ENCODE peak calls at places on chromosomes 13 and 19, in eight cellular contexts. R, C, W, Y, V, D, T and A are unnamed samples.

GRCh38 chr19:43546581-43546980 is 13.6 kb downstream of the ZNF575 start:
- DNase-seq in R (no peak), C (no peak), W (no peak), Y (no peak), V (no peak), D (no peak), T (no peak), A (no peak)

GRCh38 chr13:106569233-106570095 is 1.5 kb upstream of the ARGLU1 start:
- DNase-seq in R (no peak), C (no peak), W (no peak), Y (no peak), V (no peak), D (no peak), T (no peak), A (no peak)

GRCh38 chr13:113495494-113496251 is 5.2 kb upstream of the DCUN1D2 start:
- DNase-seq in R (no peak), C (no peak), W (no peak), Y (peak; percentile 55), V (no peak), D (no peak), T (no peak), A (no peak)

GRCh38 chr19:1251503-1252220 is 3.3 kb downstream of the MIDN start:
- DNase-seq in R (peak; percentile 52), C (peak; percentile 71), W (peak; percentile 84), Y (peak; percentile 38), V (peak; percentile 59), D (peak; percentile 42), T (no peak), A (no peak)

GRCh38 chr13:83452292-83452950 is 429.9 kb downstream of the SLITRK1 start:
- DNase-seq in R (no peak), C (no peak), W (no peak), Y (no peak), V (no peak), D (no peak), T (no peak), A (no peak)

GRCh38 chr19:38675611-38676010 is 28.2 kb downstream of the ACTN4 start:
- DNase-seq in R (no peak), C (peak; percentile 34), W (no peak), Y (no peak), V (no peak), D (no peak), T (no peak), A (no peak)

GRCh38 chr13:70756088-70756487 is 647.8 kb upstream of the KLHL1 start:
- DNase-seq in R (no peak), C (no peak), W (no peak), Y (no peak), V (no peak), D (no peak), T (no peak), A (no peak)

GRCh38 chr13:32838985-32839384 is 177.2 kb upstream of the KL start:
- DNase-seq in R (no peak), C (no peak), W (no peak), Y (no peak), V (no peak), D (peak; percentile 31), T (peak; percentile 27), A (no peak)

GRCh38 chr13:34555988-34556387 is 386.1 kb upstream of the NBEA start:
- DNase-seq in R (no peak), C (no peak), W (no peak), Y (peak; percentile 12), V (no peak), D (no peak), T (no peak), A (no peak)

GRCh38 chr13:50731400-50731799 is 112.1 kb downstream of the DLEU7 start:
- DNase-seq in R (no peak), C (no peak), W (no peak), Y (no peak), V (no peak), D (peak; percentile 19), T (peak; percentile 56), A (no peak)

GRCh38 chr19:43763473-43763939 is 8.7 kb upstream of the SMG9 start:
- DNase-seq in R (no peak), C (no peak), W (no peak), Y (no peak), V (no peak), D (no peak), T (peak; percentile 35), A (no peak)

GRCh38 chr19:19207637-19208582 is 3.8 kb upstream of the NCAN start:
- DNase-seq in R (no peak), C (no peak), W (no peak), Y (no peak), V (no peak), D (no peak), T (no peak), A (no peak)
- H3K27me3 ChIP-seq in R (peaks cover 30% of the 10 kb centered on the region), C (peaks cover 14% of the 10 kb centered on the region), W (peaks cover 64% of the 10 kb centered on the region), Y (peaks cover 92% of the 10 kb centered on the region), V (peaks cover 12% of the 10 kb centered on the region), D (peaks cover 18% of the 10 kb centered on the region), T (peaks cover 39% of the 10 kb centered on the region), A (no peaks in the 10 kb centered on the region)

DNA sequence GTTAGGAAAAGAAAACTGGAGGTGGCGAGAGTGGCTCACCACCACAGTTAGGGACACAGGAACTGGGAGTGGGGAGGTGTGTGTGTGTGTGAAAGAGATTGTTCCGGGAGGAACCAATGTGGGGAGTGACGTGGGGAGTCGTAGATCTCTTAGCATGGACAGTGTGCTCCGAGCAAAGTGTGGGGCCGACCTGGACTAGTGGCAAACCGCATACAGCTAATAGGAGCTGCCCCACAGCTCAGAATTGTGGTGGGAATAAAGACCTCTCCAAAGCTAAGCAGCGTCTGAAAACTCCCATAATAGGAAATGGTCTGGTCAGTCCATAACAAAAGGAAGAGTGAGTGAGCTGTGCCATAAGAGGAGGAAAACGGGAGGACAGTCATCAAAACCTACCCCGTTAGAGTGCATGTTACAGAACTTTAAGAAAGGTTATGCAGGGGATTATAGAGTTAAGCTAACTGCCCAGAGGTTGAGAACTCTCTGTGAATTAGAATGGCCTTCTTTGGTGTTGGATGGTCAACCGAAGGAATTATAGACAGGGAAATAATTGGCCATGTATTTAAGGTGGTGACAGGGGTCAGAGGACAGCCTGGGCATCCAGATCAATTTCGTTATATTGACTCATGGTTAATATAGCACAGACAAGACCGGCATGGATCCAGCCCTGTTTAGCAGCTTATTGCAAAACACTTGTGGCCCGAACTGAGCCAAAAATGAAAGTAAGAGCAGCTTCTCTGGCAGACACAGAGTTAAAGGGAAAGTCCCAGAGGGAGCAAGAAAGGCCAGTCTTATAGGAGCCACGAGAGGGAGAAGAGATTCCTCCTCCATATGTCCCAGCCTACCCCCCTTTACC is 8.9 kb upstream of the SLC15A1 start:
- DNase-seq in R (no peak), C (no peak), W (no peak), Y (no peak), V (no peak), D (no peak), T (peak; percentile 69), A (no peak)
- H3K4me3 ChIP-seq in R (no peak overlapping the region), C (no peak overlapping the region), W (peak overlapping the region; percentile 46), Y (no peak overlapping the region), V (no peak overlapping the region), D (no peak overlapping the region), T (peak overlapping the region; percentile 59), A (no peak overlapping the region)

DNA sequence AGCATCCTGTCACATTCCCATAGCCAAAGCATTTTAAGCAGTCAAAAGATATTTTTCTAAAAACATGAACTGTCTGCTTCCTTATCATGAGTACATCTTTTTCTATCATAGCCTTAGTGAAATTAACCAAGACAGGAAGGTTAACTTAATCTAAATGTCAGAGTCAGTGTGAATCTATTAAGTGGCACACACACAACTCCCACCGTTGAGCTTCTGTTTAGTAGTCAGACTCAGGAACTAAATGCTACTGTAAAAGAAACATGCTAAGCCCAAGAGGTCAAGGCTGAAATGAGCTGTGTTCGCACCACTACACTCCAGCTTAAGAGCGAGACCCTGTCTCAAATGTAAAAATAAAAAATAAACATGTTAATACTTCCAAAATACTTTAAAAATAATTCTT is 7.7 kb upstream of the POU4F1 start:
- DNase-seq in R (no peak), C (no peak), W (no peak), Y (no peak), V (no peak), D (no peak), T (no peak), A (no peak)
- H3K27me3 ChIP-seq in R (peaks cover 70% of the 10 kb centered on the region), C (peaks cover 38% of the 10 kb centered on the region), W (peaks cover 63% of the 10 kb centered on the region), Y (peaks cover 76% of the 10 kb centered on the region), V (peaks cover 38% of the 10 kb centered on the region), D (peaks cover 22% of the 10 kb centered on the region), T (peaks cover 43% of the 10 kb centered on the region), A (no peaks in the 10 kb centered on the region)

DNA sequence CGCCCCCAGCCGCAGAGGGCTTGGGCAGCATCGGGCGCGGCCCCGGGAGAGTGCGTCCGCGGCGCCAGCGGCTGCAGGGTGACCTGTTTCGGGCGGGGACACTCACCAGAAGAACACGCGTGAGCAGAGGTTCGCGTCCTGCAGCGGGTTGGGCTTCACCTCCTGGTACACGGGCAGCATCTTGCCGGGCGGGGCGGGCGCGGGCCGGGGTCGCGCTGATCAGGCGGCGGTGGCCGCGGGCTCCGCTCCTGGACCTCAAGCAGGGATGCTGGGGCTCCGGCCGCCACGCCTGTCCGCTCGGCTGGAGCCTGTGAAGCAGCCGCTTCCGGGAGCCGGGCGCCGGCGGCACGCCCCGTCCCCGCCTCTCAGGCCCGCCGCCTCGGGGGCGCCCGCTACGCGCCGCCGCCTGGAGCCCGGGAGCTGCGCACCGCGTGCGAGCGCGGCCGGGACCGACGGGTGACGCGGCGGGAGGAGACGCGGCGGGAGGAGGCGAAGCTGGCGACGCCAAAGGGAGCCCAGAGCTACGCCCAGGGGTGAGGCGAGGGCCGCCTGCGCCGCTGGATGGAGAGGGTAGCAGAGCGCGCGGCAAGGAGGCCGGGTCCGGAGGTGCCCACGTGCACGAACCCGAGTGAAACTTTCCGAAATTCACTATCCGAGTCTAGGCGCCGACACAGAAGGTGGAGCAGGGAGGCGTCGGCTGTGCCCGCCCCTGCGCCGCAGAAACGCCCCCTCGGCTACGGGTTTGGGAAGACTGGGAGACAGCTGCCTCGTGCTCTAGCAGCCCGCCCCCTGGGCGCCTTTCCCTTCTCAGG is at the start of gene ABCC4:
- DNase-seq in R (peak; percentile 73), C (peak; percentile 33), W (peak; percentile 70), Y (peak; percentile 91), V (peak; percentile 12), D (peak; percentile 76), T (peak; percentile 87), A (peak; percentile 92)
- H3K4me3 ChIP-seq in R (peak within 1 kb of the TSS; percentile 62), C (peak within 1 kb of the TSS; percentile 79), W (peak within 1 kb of the TSS; percentile 85), Y (peak within 1 kb of the TSS; percentile 75), V (peak within 1 kb of the TSS; percentile 85), D (peak within 1 kb of the TSS; percentile 74), T (peak within 1 kb of the TSS; percentile 87), A (peak within 1 kb of the TSS; percentile 56)

GRCh38 chr19:19067276-19068072 is 3.7 kb downstream of the SLC25A42 start:
- DNase-seq in R (no peak), C (no peak), W (no peak), Y (no peak), V (no peak), D (no peak), T (no peak), A (no peak)
- H3K27me3 ChIP-seq in R (no peaks in the 10 kb centered on the region), C (no peaks in the 10 kb centered on the region), W (no peaks in the 10 kb centered on the region), Y (peaks cover 50% of the 10 kb centered on the region), V (no peaks in the 10 kb centered on the region), D (no peaks in the 10 kb centered on the region), T (no peaks in the 10 kb centered on the region), A (no peaks in the 10 kb centered on the region)

GRCh38 chr19:49676136-49676689 is 858 bp upstream of the PRMT1 start:
- DNase-seq in R (peak; percentile 90), C (no peak), W (peak; percentile 86), Y (peak; percentile 96), V (peak; percentile 49), D (peak; percentile 75), T (peak; percentile 94), A (no peak)
- H3K4me3 ChIP-seq in R (peak overlapping the region; percentile 22), C (peak overlapping the region; percentile 83), W (peak overlapping the region; percentile 98), Y (peak overlapping the region; percentile 88), V (peak overlapping the region; percentile 88), D (peak overlapping the region; percentile 23), T (peak overlapping the region; percentile 80), A (peak overlapping the region; percentile 46)